ENCODE peak calls at places on chromosome 16, in four cellular contexts. One of them, this sample, is unnamed.

GRCh38 chr16:27951752-27952151 is 111.8 kb downstream of the GSG1L start:
- DNase-seq in Caki2: no peak
- DNase-seq in right cardiac atrium: no peak
- DNase-seq in AG04450: no peak
- DNase-seq in this sample: no peak

GRCh38 chr16:58426960-58427359 is 34.7 kb downstream of the GINS3 start:
- DNase-seq in Caki2: no peak
- DNase-seq in right cardiac atrium: peak; percentile 76
- DNase-seq in AG04450: no peak
- DNase-seq in this sample: no peak

GRCh38 chr16:52786105-52786504 is 239.2 kb upstream of the TOX3 start:
- DNase-seq in Caki2: no peak
- DNase-seq in right cardiac atrium: no peak
- DNase-seq in AG04450: no peak
- DNase-seq in this sample: no peak

GRCh38 chr16:67966549-67967182 is 1.8 kb downstream of the SLC12A4 start:
- DNase-seq in Caki2: peak; percentile 54
- DNase-seq in right cardiac atrium: peak; percentile 83
- DNase-seq in AG04450: no peak
- DNase-seq in this sample: no peak

GRCh38 chr16:27408602-27409031 is 6.6 kb downstream of the IL21R start:
- DNase-seq in Caki2: no peak
- DNase-seq in right cardiac atrium: no peak
- DNase-seq in AG04450: no peak
- DNase-seq in this sample: no peak

GRCh38 chr16:89805136-89805905 is 11.1 kb downstream of the FANCA start:
- DNase-seq in Caki2: no peak
- DNase-seq in right cardiac atrium: no peak
- DNase-seq in AG04450: peak; percentile 54
- DNase-seq in this sample: peak; percentile 43

GRCh38 chr16:17382949-17383348 is 87.8 kb downstream of the XYLT1 start:
- DNase-seq in Caki2: no peak
- DNase-seq in right cardiac atrium: no peak
- DNase-seq in AG04450: no peak
- DNase-seq in this sample: no peak

GRCh38 chr16:78976212-78976611 is 624.3 kb downstream of the MAF start:
- DNase-seq in Caki2: no peak
- DNase-seq in right cardiac atrium: no peak
- DNase-seq in AG04450: no peak
- DNase-seq in this sample: no peak

GRCh38 chr16:10964891-10965326 is 20.5 kb downstream of the CLEC16A start:
- DNase-seq in Caki2: no peak
- DNase-seq in right cardiac atrium: no peak
- DNase-seq in AG04450: no peak
- DNase-seq in this sample: no peak

GRCh38 chr16:72099377-72099818 is 5.8 kb downstream of the DHX38 start:
- DNase-seq in Caki2: peak; percentile 30
- DNase-seq in right cardiac atrium: no peak
- DNase-seq in AG04450: no peak
- DNase-seq in this sample: peak; percentile 18

GRCh38 chr16:77840093-77840492 is 51.7 kb downstream of the VAT1L start:
- DNase-seq in Caki2: no peak
- DNase-seq in right cardiac atrium: no peak
- DNase-seq in AG04450: no peak
- DNase-seq in this sample: no peak

GRCh38 chr16:68866933-68867332 is 23.6 kb downstream of the TANGO6 start:
- DNase-seq in Caki2: no peak
- DNase-seq in right cardiac atrium: no peak
- DNase-seq in AG04450: no peak
- DNase-seq in this sample: no peak

GRCh38 chr16:57661936-57662906 is 5.9 kb upstream of the ADGRG3 start:
- DNase-seq in Caki2: no peak
- DNase-seq in right cardiac atrium: no peak
- DNase-seq in AG04450: no peak
- DNase-seq in this sample: no peak

GRCh38 chr16:67842509-67843342 is 606 bp downstream of the THAP11 start:
- DNase-seq in Caki2: no peak
- DNase-seq in right cardiac atrium: peak; percentile 86
- DNase-seq in AG04450: no peak
- DNase-seq in this sample: no peak

GRCh38 chr16:67155305-67156145 is 4.2 kb downstream of the TRADD start:
- DNase-seq in Caki2: peak; percentile 51
- DNase-seq in right cardiac atrium: peak; percentile 93
- DNase-seq in AG04450: peak; percentile 33
- DNase-seq in this sample: peak; percentile 38

GRCh38 chr16:80300876-80301275 is 239.9 kb upstream of the DYNLRB2 start:
- DNase-seq in Caki2: peak; percentile 59
- DNase-seq in right cardiac atrium: no peak
- DNase-seq in AG04450: peak; percentile 18
- DNase-seq in this sample: peak; percentile 47

GRCh38 chr16:73036074-73036826 is 11.7 kb downstream of the ZFHX3 start:
- DNase-seq in Caki2: no peak
- DNase-seq in right cardiac atrium: no peak
- DNase-seq in AG04450: no peak
- DNase-seq in this sample: no peak

GRCh38 chr16:88634141-88634993 is 4.0 kb upstream of the IL17C start:
- DNase-seq in Caki2: no peak
- DNase-seq in right cardiac atrium: peak; percentile 84
- DNase-seq in AG04450: no peak
- DNase-seq in this sample: no peak

GRCh38 chr16:75402174-75402820 is 31.0 kb downstream of the CFDP1 start:
- DNase-seq in Caki2: no peak
- DNase-seq in right cardiac atrium: no peak
- DNase-seq in AG04450: no peak
- DNase-seq in this sample: no peak

GRCh38 chr16:74829637-74830036 is 55.0 kb upstream of the FA2H start:
- DNase-seq in Caki2: no peak
- DNase-seq in right cardiac atrium: no peak
- DNase-seq in AG04450: no peak
- DNase-seq in this sample: no peak

GRCh38 chr16:88593489-88593888 is 23.3 kb downstream of the ZC3H18 start:
- DNase-seq in Caki2: no peak
- DNase-seq in right cardiac atrium: no peak
- DNase-seq in AG04450: no peak
- DNase-seq in this sample: no peak

GRCh38 chr16:31874354-31875111 is 926 bp downstream of the ZNF267 start:
- DNase-seq in Caki2: peak; percentile 48
- DNase-seq in right cardiac atrium: no peak
- DNase-seq in AG04450: no peak
- DNase-seq in this sample: no peak

GRCh38 chr16:80147021-80147680 is 393.6 kb upstream of the DYNLRB2 start:
- DNase-seq in Caki2: no peak
- DNase-seq in right cardiac atrium: no peak
- DNase-seq in AG04450: no peak
- DNase-seq in this sample: no peak

GRCh38 chr16:87984868-87985267 is 33.6 kb downstream of the BANP start:
- DNase-seq in Caki2: no peak
- DNase-seq in right cardiac atrium: no peak
- DNase-seq in AG04450: no peak
- DNase-seq in this sample: no peak

GRCh38 chr16:62408760-62409159 is 372.5 kb upstream of the CDH8 start:
- DNase-seq in Caki2: no peak
- DNase-seq in right cardiac atrium: no peak
- DNase-seq in AG04450: no peak
- DNase-seq in this sample: no peak

This sample was measured in astrocyte of the cerebellum.